ENCODE peak calls at places on chromosomes 16 and 17, in four cellular contexts. C is WTC11, G is A549, V is HepG2. S is an unnamed sample.

GRCh38 chr17:79948406-79948917 is 87.2 kb downstream of the TBC1D16 start:
- DNase-seq in G (no peak), C (no peak), V (no peak), S (no peak)

GRCh38 chr17:77145635-77146632 is 5.2 kb downstream of the SEC14L1 start:
- DNase-seq in V (peak), G (no peak), C (peak), S (no peak)

GRCh38 chr17:37466471-37466870 is 23.2 kb upstream of the DUSP14 start:
- DNase-seq in G (no peak), C (no peak), V (no peak), S (no peak)

GRCh38 chr16:19348578-19349315 is 63.2 kb downstream of the CLEC19A start:
- DNase-seq in C (peak), G (no peak), V (no peak), S (no peak)

GRCh38 chr16:10519297-10519696 is 61.1 kb downstream of the EMP2 start:
- DNase-seq in C (no peak), G (no peak), V (no peak), S (no peak)

GRCh38 chr16:79006762-79007161 is 593.8 kb downstream of the MAF start:
- DNase-seq in V (no peak), C (no peak), G (no peak), S (no peak)

GRCh38 chr17:40399185-40399584 is 18.5 kb downstream of the TOP2A start:
- DNase-seq in C (no peak), G (peak), V (peak), S (peak)

GRCh38 chr16:12229759-12230594 is 253.4 kb downstream of the SNX29 start:
- DNase-seq in V (peak), G (no peak), C (no peak), S (no peak)

GRCh38 chr17:43669971-43670644 is 8.4 kb upstream of the MEOX1 start:
- DNase-seq in G (no peak), C (peak), V (peak), S (no peak)

GRCh38 chr16:21190013-21190412 is 21.4 kb downstream of the ZP2 start:
- DNase-seq in V (no peak), G (no peak), C (no peak), S (no peak)

GRCh38 chr16:21190599-21190998 is 20.8 kb downstream of the ZP2 start:
- DNase-seq in G (no peak), C (no peak), V (no peak), S (no peak)

GRCh38 chr16:21197115-21197514 is 14.3 kb downstream of the ZP2 start:
- DNase-seq in V (no peak), G (no peak), C (no peak), S (no peak)

GRCh38 chr16:21197621-21198020 is 13.8 kb downstream of the ZP2 start:
- DNase-seq in G (no peak), C (no peak), V (no peak), S (no peak)

DNA sequence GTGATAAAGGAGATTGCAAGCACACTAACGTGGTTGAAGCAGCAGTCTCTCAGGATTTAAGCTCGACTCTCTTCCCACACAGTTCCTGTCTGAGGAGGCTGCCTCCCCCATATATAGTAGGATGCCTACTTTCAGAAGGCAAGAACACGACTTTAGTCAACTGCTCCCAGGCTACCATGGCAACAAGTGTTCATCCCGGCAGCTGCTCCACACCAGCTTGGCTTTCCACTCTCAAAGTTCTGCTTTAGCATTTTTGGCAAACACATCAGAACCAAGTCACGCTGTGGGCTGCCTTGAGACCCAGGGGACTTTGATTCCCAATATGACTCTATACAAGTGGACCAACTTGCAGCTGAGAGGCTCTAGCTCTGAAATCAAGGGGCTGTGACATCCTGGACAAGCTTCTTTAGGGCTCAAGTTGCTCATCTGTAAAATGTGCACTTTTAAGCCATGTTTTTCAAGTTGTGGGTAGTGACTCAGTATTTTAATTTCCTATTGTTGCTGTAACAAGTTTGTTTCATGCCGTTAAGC is 16.5 kb downstream of the ZP2 start:
- DNase-seq in C (no peak), V (no peak), G (no peak), S (no peak)
- TF ChIP-seq HMGXB4 in C (no peak), V (no peak), G (no peak), S (no peak)

DNA sequence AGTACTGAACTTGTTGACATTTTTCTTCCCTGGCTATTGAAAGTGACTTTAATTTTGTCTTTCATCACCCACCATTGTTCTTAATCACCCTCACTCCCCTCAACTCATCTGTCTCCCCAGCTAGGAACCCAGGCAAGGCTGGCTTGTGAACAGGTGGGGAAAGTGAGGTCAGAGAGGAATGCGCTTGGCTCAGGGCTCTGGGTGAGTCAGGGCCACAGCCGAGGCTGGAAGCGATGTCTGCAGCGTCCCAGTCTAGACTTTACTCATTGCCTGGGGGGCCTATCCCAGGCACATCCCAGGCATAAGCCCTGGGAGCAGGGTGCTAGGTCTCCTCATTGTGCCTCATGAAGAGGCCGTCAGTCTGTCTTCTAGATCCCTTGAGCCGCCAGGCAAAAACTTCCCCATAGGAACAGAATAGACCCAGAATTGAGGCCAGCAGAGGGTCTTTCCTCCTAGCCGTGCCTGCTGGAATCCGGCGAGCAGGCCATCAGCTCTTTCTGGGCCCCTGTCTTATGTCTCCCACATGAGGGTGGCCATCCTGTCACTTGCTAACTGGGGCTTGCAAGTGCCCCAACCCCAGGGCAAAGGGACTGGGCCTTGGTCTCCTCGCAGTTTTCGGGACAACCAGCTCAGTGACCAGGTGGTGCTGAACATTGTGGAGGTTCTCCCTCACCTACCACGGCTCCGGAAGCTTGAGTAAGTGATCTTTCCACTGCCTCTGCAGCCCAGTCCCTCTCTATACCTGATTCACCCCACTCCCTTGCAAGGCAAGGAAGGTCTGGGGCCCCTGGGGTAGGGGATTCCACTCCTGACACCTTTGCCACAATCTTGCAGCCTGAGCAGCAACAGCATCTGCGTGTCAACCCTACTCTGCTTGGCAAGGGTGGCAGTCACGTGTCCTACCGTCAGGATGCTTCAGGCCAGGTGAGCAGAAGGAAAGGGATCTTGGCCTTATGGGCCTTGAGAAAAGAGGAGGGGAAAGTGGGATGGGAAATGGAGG is 40.1 kb downstream of the NLRC5 start:
- DNase-seq in V (no peak), G (no peak), C (no peak), S (no peak)
- TF ChIP-seq HMGXB4 in V (no peak), G (no peak), C (no peak), S (no peak)

GRCh38 chr17:45127583-45128300 is 4.6 kb downstream of the PLCD3 start:
- DNase-seq in C (no peak), G (peak), V (peak), S (no peak)

GRCh38 chr17:45128331-45128730 is 4.0 kb downstream of the PLCD3 start:
- DNase-seq in V (no peak), C (no peak), G (no peak), S (no peak)

GRCh38 chr17:45128989-45129388 is 3.3 kb downstream of the PLCD3 start:
- DNase-seq in G (no peak), V (no peak), C (no peak), S (no peak)

GRCh38 chr17:45125509-45125908 is 6.8 kb downstream of the PLCD3 start:
- DNase-seq in V (no peak), G (no peak), C (no peak), S (no peak)

DNA sequence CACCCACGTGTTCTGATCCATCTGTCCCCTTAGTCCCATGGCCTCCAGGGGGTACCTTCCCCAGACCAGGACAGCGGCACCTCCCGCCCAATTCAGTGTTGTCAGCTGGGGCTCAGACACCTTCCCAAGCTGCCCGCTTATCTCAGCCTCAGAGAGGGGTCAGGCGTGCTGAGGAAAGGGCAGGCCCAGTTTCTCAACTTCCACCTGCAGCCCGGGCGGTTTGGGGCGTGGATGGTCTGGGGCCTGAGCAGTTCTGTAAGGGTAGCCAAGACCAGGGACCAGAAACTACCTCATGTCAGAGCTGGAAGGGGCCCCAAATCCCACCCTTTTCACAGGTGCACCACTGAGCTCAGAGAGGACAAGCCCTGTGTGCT is 5.1 kb downstream of the PLCD3 start:
- DNase-seq in C (no peak), G (peak), V (no peak), S (no peak)
- TF ChIP-seq HMGXB4 in C (no peak), G (no peak), V (no peak), S (no peak)

GRCh38 chr16:69404275-69404805 is 18.5 kb upstream of the TERF2 start:
- DNase-seq in G (peak), C (no peak), V (peak), S (peak)
- TF ChIP-seq HMGXB4 in G (no peak), C (no peak), V (peak), S (no peak)

GRCh38 chr17:66916946-66917345 is 47.6 kb upstream of the CACNG4 start:
- DNase-seq in C (no peak), G (no peak), V (no peak), S (no peak)

GRCh38 chr17:66920426-66920825 is 44.1 kb upstream of the CACNG4 start:
- DNase-seq in C (no peak), G (no peak), V (no peak), S (no peak)

GRCh38 chr17:66915792-66916191 is 48.7 kb upstream of the CACNG4 start:
- DNase-seq in C (no peak), G (no peak), V (no peak), S (no peak)

GRCh38 chr17:66920965-66921364 is 43.5 kb upstream of the CACNG4 start:
- DNase-seq in C (no peak), V (no peak), G (no peak), S (no peak)

GRCh38 chr17:66918896-66919295 is 45.6 kb upstream of the CACNG4 start:
- DNase-seq in G (no peak), V (no peak), C (no peak), S (no peak)
- TF ChIP-seq HMGXB4 in G (no peak), V (no peak), C (no peak), S (no peak)

GRCh38 chr16:66370786-66371684 is 4.5 kb downstream of the CDH5 start:
- DNase-seq in G (no peak), V (no peak), C (no peak), S (no peak)

GRCh38 chr16:66365588-66365987 is 903 bp upstream of the CDH5 start:
- DNase-seq in C (no peak), V (no peak), G (peak), S (no peak)

GRCh38 chr16:66366433-66367299 is at the start of gene CDH5:
- DNase-seq in V (no peak), G (no peak), C (no peak), S (no peak)

GRCh38 chr16:66369055-66369592 is 2.6 kb downstream of the CDH5 start:
- DNase-seq in C (no peak), V (no peak), G (no peak), S (no peak)

GRCh38 chr16:66367968-66368891 is 1.7 kb downstream of the CDH5 start:
- DNase-seq in C (no peak), V (no peak), G (no peak), S (no peak)
- TF ChIP-seq HMGXB4 in C (no peak), V (no peak), G (no peak), S (no peak)

GRCh38 chr16:3023415-3023668 is 400 bp downstream of the HCFC1R1 start:
- DNase-seq in V (no peak), G (no peak), C (no peak), S (peak)
- TF ChIP-seq HMGXB4 in V (no peak), G (no peak), C (no peak), S (no peak)

DNA sequence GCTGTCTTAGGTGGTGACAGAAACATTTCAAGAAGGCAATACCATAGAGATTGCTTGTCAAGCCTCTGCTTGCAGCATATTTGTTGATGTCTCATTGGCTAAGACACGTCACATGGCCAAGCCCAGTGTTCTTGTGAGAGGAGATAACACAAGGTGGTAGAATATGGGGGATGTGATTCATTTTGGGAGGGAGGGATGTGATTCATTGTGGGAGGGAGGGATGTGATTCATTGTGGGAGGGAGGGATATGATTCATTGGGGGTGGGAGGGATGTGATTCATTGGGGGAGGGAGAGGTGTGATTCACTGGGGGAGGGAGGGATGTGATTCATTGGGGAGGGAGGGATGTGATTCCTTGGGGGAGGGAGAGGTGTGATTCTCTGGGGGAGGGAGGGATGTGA is 470.5 kb upstream of the SALL1 start:
- DNase-seq in V (no peak), C (no peak), G (peak), S (no peak)
- TF ChIP-seq HMGXB4 in V (no peak), C (no peak), G (no peak), S (no peak)

S was measured in K562.